ENCODE peak calls at places on chromosome 3, in six cellular contexts. One of them, this sample, is unnamed.

GRCh38 chr3:54537506-54537905 is 390.4 kb downstream of the LRTM1 start:
- DNase-seq in H1: no peak
- DNase-seq in A549: no peak
- DNase-seq in HCT116: no peak
- DNase-seq in GM12878: no peak
- DNase-seq in endothelial cell of umbilical vein: no peak
- DNase-seq in this sample: no peak

GRCh38 chr3:149343951-149344350 is 10.5 kb upstream of the TM4SF18 start:
- DNase-seq in GM12878: no peak
- DNase-seq in HCT116: no peak
- DNase-seq in H1: no peak
- DNase-seq in endothelial cell of umbilical vein: no peak
- DNase-seq in A549: no peak
- DNase-seq in this sample: peak; percentile 35

GRCh38 chr3:49032646-49033304 is 3.6 kb upstream of the IMPDH2 start:
- DNase-seq in A549: no peak
- DNase-seq in GM12878: no peak
- DNase-seq in endothelial cell of umbilical vein: no peak
- DNase-seq in H1: no peak
- DNase-seq in HCT116: no peak
- DNase-seq in this sample: no peak

GRCh38 chr3:7640787-7641186 is 779.9 kb downstream of the GRM7 start:
- DNase-seq in HCT116: no peak
- DNase-seq in endothelial cell of umbilical vein: no peak
- DNase-seq in GM12878: no peak
- DNase-seq in A549: no peak
- DNase-seq in H1: no peak
- DNase-seq in this sample: no peak

GRCh38 chr3:120446891-120447668 is 3.7 kb downstream of the FSTL1 start:
- DNase-seq in H1: no peak
- DNase-seq in endothelial cell of umbilical vein: no peak
- DNase-seq in HCT116: no peak
- DNase-seq in GM12878: no peak
- DNase-seq in A549: no peak
- DNase-seq in this sample: no peak

GRCh38 chr3:62602987-62603386 is 229.6 kb upstream of the FEZF2 start:
- DNase-seq in GM12878: no peak
- DNase-seq in H1: no peak
- DNase-seq in endothelial cell of umbilical vein: peak; percentile 22
- DNase-seq in HCT116: no peak
- DNase-seq in A549: no peak
- DNase-seq in this sample: no peak

GRCh38 chr3:48504051-48504946 is at the start of gene SHISA5:
- DNase-seq in HCT116: no peak
- DNase-seq in GM12878: no peak
- DNase-seq in H1: no peak
- DNase-seq in endothelial cell of umbilical vein: peak; percentile 91
- DNase-seq in A549: peak; percentile 24
- DNase-seq in this sample: peak; percentile 53

GRCh38 chr3:15319575-15319974 is 12.8 kb downstream of the SH3BP5 start:
- DNase-seq in H1: no peak
- DNase-seq in GM12878: no peak
- DNase-seq in HCT116: no peak
- DNase-seq in endothelial cell of umbilical vein: no peak
- DNase-seq in A549: no peak
- DNase-seq in this sample: no peak

GRCh38 chr3:40914475-40914874 is 284.8 kb upstream of the CTNNB1 start:
- DNase-seq in HCT116: no peak
- DNase-seq in H1: no peak
- DNase-seq in endothelial cell of umbilical vein: no peak
- DNase-seq in GM12878: no peak
- DNase-seq in A549: no peak
- DNase-seq in this sample: no peak

GRCh38 chr3:38327335-38328009 is 19.1 kb upstream of the XYLB start:
- DNase-seq in H1: no peak
- DNase-seq in HCT116: peak; percentile 10
- DNase-seq in GM12878: no peak
- DNase-seq in endothelial cell of umbilical vein: peak; percentile 14
- DNase-seq in A549: peak; percentile 14
- DNase-seq in this sample: peak; percentile 65

GRCh38 chr3:171959532-171960044 is 79.8 kb upstream of the FNDC3B start:
- DNase-seq in HCT116: no peak
- DNase-seq in endothelial cell of umbilical vein: no peak
- DNase-seq in H1: no peak
- DNase-seq in A549: no peak
- DNase-seq in GM12878: no peak
- DNase-seq in this sample: no peak

GRCh38 chr3:156750874-156751245 is 75.3 kb upstream of the LEKR1 start:
- DNase-seq in endothelial cell of umbilical vein: no peak
- DNase-seq in GM12878: no peak
- DNase-seq in HCT116: no peak
- DNase-seq in H1: no peak
- DNase-seq in A549: no peak
- DNase-seq in this sample: peak; percentile 54

GRCh38 chr3:193831495-193832455 is 238.8 kb downstream of the OPA1 start:
- DNase-seq in H1: no peak
- DNase-seq in endothelial cell of umbilical vein: no peak
- DNase-seq in HCT116: no peak
- DNase-seq in A549: no peak
- DNase-seq in GM12878: peak; percentile 56
- DNase-seq in this sample: peak; percentile 18

GRCh38 chr3:184727357-184728060 is 15.6 kb upstream of the MAGEF1 start:
- DNase-seq in GM12878: no peak
- DNase-seq in A549: peak; percentile 68
- DNase-seq in H1: peak; percentile 74
- DNase-seq in endothelial cell of umbilical vein: peak; percentile 65
- DNase-seq in HCT116: peak; percentile 81
- DNase-seq in this sample: peak; percentile 85

GRCh38 chr3:42655980-42656679 is 2.6 kb downstream of the ZBTB47 start:
- DNase-seq in GM12878: no peak
- DNase-seq in endothelial cell of umbilical vein: peak; percentile 37
- DNase-seq in HCT116: no peak
- DNase-seq in H1: no peak
- DNase-seq in A549: no peak
- DNase-seq in this sample: no peak

GRCh38 chr3:46104706-46105105 is 77.4 kb upstream of the XCR1 start:
- DNase-seq in GM12878: no peak
- DNase-seq in HCT116: no peak
- DNase-seq in A549: no peak
- DNase-seq in H1: no peak
- DNase-seq in endothelial cell of umbilical vein: no peak
- DNase-seq in this sample: no peak

GRCh38 chr3:46109635-46110005 is 82.3 kb upstream of the XCR1 start:
- DNase-seq in HCT116: no peak
- DNase-seq in GM12878: no peak
- DNase-seq in H1: no peak
- DNase-seq in endothelial cell of umbilical vein: no peak
- DNase-seq in A549: no peak
- DNase-seq in this sample: no peak

GRCh38 chr3:46105313-46105919 is 78.1 kb upstream of the XCR1 start:
- DNase-seq in HCT116: no peak
- DNase-seq in A549: no peak
- DNase-seq in H1: no peak
- DNase-seq in endothelial cell of umbilical vein: no peak
- DNase-seq in GM12878: no peak
- DNase-seq in this sample: no peak

GRCh38 chr3:46110701-46111493 is 83.6 kb upstream of the XCR1 start:
- DNase-seq in endothelial cell of umbilical vein: no peak
- DNase-seq in GM12878: peak; percentile 97
- DNase-seq in A549: peak; percentile 42
- DNase-seq in HCT116: peak; percentile 61
- DNase-seq in H1: no peak
- DNase-seq in this sample: peak; percentile 95

GRCh38 chr3:46107682-46108081 is 80.4 kb upstream of the XCR1 start:
- DNase-seq in H1: no peak
- DNase-seq in endothelial cell of umbilical vein: no peak
- DNase-seq in A549: no peak
- DNase-seq in HCT116: no peak
- DNase-seq in GM12878: no peak
- DNase-seq in this sample: no peak
- H3K4me3 ChIP-seq in H1: no peak overlapping the region
- H3K4me3 ChIP-seq in endothelial cell of umbilical vein: no peak overlapping the region
- H3K4me3 ChIP-seq in A549: no peak overlapping the region
- H3K4me3 ChIP-seq in HCT116: no peak overlapping the region
- H3K4me3 ChIP-seq in GM12878: no peak overlapping the region
- H3K4me3 ChIP-seq in this sample: no peak overlapping the region

GRCh38 chr3:112675349-112675748 is 34.4 kb upstream of the CCDC80 start:
- DNase-seq in H1: no peak
- DNase-seq in A549: no peak
- DNase-seq in endothelial cell of umbilical vein: no peak
- DNase-seq in GM12878: no peak
- DNase-seq in HCT116: no peak
- DNase-seq in this sample: no peak
- TF ChIP-seq MAX in H1: no peak
- TF ChIP-seq MAX in A549: no peak
- TF ChIP-seq MAX in endothelial cell of umbilical vein: no peak
- TF ChIP-seq MAX in GM12878: no peak
- TF ChIP-seq MAX in HCT116: no peak
- TF ChIP-seq MAX in this sample: no peak

GRCh38 chr3:65343031-65343430 is 655.2 kb upstream of the ADAMTS9 start:
- DNase-seq in H1: no peak
- DNase-seq in HCT116: no peak
- DNase-seq in GM12878: no peak
- DNase-seq in endothelial cell of umbilical vein: no peak
- DNase-seq in A549: no peak
- DNase-seq in this sample: no peak

GRCh38 chr3:65344444-65344843 is 656.6 kb upstream of the ADAMTS9 start:
- DNase-seq in GM12878: no peak
- DNase-seq in HCT116: no peak
- DNase-seq in endothelial cell of umbilical vein: no peak
- DNase-seq in A549: no peak
- DNase-seq in H1: no peak
- DNase-seq in this sample: no peak

GRCh38 chr3:65347166-65347565 is 659.4 kb upstream of the ADAMTS9 start:
- DNase-seq in endothelial cell of umbilical vein: peak; percentile 18
- DNase-seq in GM12878: no peak
- DNase-seq in H1: no peak
- DNase-seq in A549: no peak
- DNase-seq in HCT116: no peak
- DNase-seq in this sample: no peak

GRCh38 chr3:65343736-65344135 is 655.9 kb upstream of the ADAMTS9 start:
- DNase-seq in endothelial cell of umbilical vein: no peak
- DNase-seq in HCT116: no peak
- DNase-seq in A549: no peak
- DNase-seq in GM12878: no peak
- DNase-seq in H1: no peak
- DNase-seq in this sample: no peak

DNA sequence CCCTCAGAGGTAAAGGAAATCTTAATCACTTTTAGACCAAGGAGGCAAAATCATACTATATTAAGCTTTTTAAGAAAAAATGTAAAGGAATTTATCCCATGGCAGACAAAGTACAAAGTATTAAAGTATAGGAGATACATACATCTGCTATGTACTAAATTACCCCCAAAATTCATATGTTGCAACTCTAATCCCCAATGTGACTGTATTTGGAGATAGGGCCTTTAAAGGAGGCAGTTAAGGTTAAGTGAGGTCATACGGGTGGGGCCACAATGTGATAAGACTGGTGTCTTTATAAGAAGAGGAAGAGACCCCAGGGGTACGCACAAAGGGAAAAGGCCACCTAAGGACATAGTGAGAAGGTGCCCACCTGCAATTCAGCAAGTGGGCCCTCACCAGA is 657.0 kb upstream of the ADAMTS9 start:
- DNase-seq in HCT116: no peak
- DNase-seq in endothelial cell of umbilical vein: no peak
- DNase-seq in GM12878: no peak
- DNase-seq in A549: no peak
- DNase-seq in H1: no peak
- DNase-seq in this sample: no peak
- TF ChIP-seq CTCF in HCT116: no peak
- TF ChIP-seq CTCF in endothelial cell of umbilical vein: no peak
- TF ChIP-seq CTCF in GM12878: no peak
- TF ChIP-seq CTCF in A549: no peak
- TF ChIP-seq CTCF in H1: no peak
- TF ChIP-seq CTCF in this sample: no peak

DNA sequence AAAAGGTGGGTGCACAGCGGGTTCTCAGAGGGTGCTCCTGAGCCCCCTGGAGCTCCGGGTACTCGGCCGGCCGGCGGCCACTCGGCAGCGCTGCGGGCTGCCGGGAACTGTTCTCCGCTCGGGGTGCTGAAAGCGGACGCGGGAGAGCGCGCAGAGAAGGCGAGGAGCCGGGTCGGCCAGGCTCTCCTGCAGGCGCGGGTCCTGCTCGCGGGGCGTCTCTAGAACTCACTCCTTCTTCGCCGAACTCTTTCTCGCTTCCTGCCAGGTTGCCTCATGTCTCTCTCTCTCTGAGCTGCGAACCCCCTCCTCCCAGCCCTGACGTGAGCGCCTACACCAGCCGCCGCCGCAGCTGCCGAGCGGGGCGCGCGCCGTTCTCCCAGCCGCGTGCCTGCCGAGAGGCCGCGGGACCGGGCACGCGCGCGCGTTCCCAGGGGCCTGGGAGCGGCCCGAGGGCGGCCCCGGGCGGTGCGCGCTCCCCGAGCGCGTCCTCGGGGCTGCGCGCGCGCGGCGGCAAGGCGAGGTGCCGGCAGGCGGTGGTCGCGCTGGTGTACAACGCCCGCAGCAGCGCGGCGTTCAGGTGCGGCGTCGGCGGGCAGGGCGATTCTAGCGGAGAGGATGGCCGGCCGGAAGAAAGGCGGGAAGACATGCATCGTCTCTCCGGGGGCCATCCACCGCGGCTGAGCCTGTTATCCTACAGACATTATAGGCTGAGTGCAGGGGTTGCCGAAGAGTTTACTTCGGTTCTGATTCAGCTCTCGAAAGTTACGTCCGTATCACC is at the start of gene PEX5L:
- DNase-seq in H1: peak; percentile 33
- DNase-seq in endothelial cell of umbilical vein: peak; percentile 42
- DNase-seq in HCT116: no peak
- DNase-seq in A549: no peak
- DNase-seq in GM12878: no peak
- DNase-seq in this sample: peak; percentile 12
- H3K4me3 ChIP-seq in H1: peak within 1 kb of the TSS; percentile 76
- H3K4me3 ChIP-seq in endothelial cell of umbilical vein: no peak within 1 kb of the TSS
- H3K4me3 ChIP-seq in HCT116: no peak within 1 kb of the TSS
- H3K4me3 ChIP-seq in A549: no peak within 1 kb of the TSS
- H3K4me3 ChIP-seq in GM12878: peak within 1 kb of the TSS; percentile 65
- H3K4me3 ChIP-seq in this sample: no peak within 1 kb of the TSS

GRCh38 chr3:152865675-152866074 is 30.7 kb downstream of the P2RY1 start:
- DNase-seq in HCT116: no peak
- DNase-seq in H1: no peak
- DNase-seq in GM12878: no peak
- DNase-seq in endothelial cell of umbilical vein: no peak
- DNase-seq in A549: no peak
- DNase-seq in this sample: no peak

GRCh38 chr3:152874896-152875749 is 40.2 kb downstream of the P2RY1 start:
- DNase-seq in endothelial cell of umbilical vein: no peak
- DNase-seq in HCT116: no peak
- DNase-seq in A549: no peak
- DNase-seq in GM12878: no peak
- DNase-seq in H1: no peak
- DNase-seq in this sample: no peak

DNA sequence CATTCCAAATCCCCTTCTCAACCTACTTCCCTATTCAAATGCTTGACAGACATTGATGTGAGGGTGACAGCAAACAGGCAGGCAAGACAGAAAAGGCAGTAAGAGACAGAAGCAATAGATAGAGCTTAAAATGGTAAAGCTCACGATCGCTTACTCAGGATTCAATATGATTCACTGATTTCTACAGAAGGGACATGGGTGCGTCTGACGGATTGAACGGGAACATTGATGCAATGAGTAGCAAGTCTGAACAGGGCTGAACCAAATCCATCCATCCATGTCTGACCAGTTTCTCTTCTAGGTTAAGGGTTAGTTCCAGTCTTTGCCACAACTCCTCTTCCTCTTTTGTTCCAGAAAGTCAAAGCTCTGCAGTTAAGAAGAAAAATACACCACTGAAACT is 35.1 kb downstream of the P2RY1 start:
- DNase-seq in endothelial cell of umbilical vein: no peak
- DNase-seq in A549: no peak
- DNase-seq in H1: no peak
- DNase-seq in GM12878: peak; percentile 16
- DNase-seq in HCT116: no peak
- DNase-seq in this sample: no peak
- TF ChIP-seq MAX in endothelial cell of umbilical vein: no peak
- TF ChIP-seq MAX in A549: no peak
- TF ChIP-seq MAX in H1: no peak
- TF ChIP-seq MAX in GM12878: no peak
- TF ChIP-seq MAX in HCT116: no peak
- TF ChIP-seq MAX in this sample: no peak